ENCODE peak calls at places on chromosome 2, in six cellular contexts. J, W, U, L, B and F are unnamed samples. For H3K36me3, the result is how much of the 10 kb centered on the place peaks cover.

GRCh38 chr2:41621578-41621977 is 426.2 kb upstream of the PKDCC start:
- DNase-seq in B (no peak), W (no peak), L (no peak), U (no peak), J (no peak), F (no peak)

GRCh38 chr2:160473508-160474318 is 19.9 kb downstream of the RBMS1 start:
- DNase-seq in W (no peak), U (no peak), L (no peak), J (no peak), B (no peak), F (no peak)

GRCh38 chr2:160203422-160203821 is 3.4 kb upstream of the ITGB6 start:
- DNase-seq in L (no peak), J (no peak), U (no peak), B (no peak), W (no peak), F (no peak)

GRCh38 chr2:101823347-101823791 is 125.9 kb downstream of the MAP4K4 start:
- DNase-seq in W (peak), B (no peak), J (peak), U (peak), L (peak), F (no peak)

GRCh38 chr2:170106441-170106840 is 71.5 kb upstream of the MYO3B start:
- DNase-seq in L (no peak), J (no peak), B (no peak), W (no peak), U (no peak), F (no peak)

GRCh38 chr2:231526341-231527090 is 3.7 kb downstream of the NMUR1 start:
- DNase-seq in B (no peak), J (no peak), W (no peak), L (no peak), U (no peak), F (no peak)

GRCh38 chr2:152407204-152407721 is 72.3 kb downstream of the FMNL2 start:
- DNase-seq in L (peak), B (peak), U (no peak), W (peak), J (peak), F (no peak)

GRCh38 chr2:673615-674318 is 3.4 kb downstream of the TMEM18 start:
- DNase-seq in L (no peak), W (no peak), B (no peak), U (peak), J (peak), F (no peak)

GRCh38 chr2:230358305-230358704 is 31.3 kb downstream of the SP140L start:
- DNase-seq in J (no peak), W (no peak), B (no peak), U (peak), L (no peak), F (no peak)

GRCh38 chr2:127577208-127577475 is 41.7 kb downstream of the MYO7B start:
- DNase-seq in J (no peak), W (no peak), U (no peak), B (peak), L (no peak), F (no peak)

GRCh38 chr2:239400000-239400831 is 604 bp downstream of the HDAC4 start:
- DNase-seq in U (peak), J (no peak), W (no peak), B (no peak), L (no peak), F (no peak)

GRCh38 chr2:196128749-196129148 is 42.6 kb downstream of the STK17B start:
- DNase-seq in B (no peak), U (no peak), W (no peak), L (no peak), J (no peak), F (no peak)

GRCh38 chr2:95158891-95159619 is 593 bp downstream of the ZNF514 start:
- DNase-seq in U (peak), L (peak), J (peak), B (peak), W (peak), F (no peak)

GRCh38 chr2:7931808-7932207 is 750.0 kb upstream of the ID2 start:
- DNase-seq in B (no peak), W (no peak), J (no peak), L (no peak), U (no peak), F (no peak)

GRCh38 chr2:181307203-181307991 is 149.8 kb upstream of the ITGA4 start:
- DNase-seq in W (no peak), J (no peak), U (no peak), B (no peak), L (no peak), F (no peak)

GRCh38 chr2:173397539-173397938 is 42.9 kb downstream of the CDCA7 start:
- DNase-seq in W (no peak), U (peak), L (no peak), B (no peak), J (no peak), F (no peak)

GRCh38 chr2:227614740-227615139 is at the start of gene SCYGR3:
- DNase-seq in J (no peak), L (no peak), U (no peak), W (no peak), B (no peak), F (no peak)

GRCh38 chr2:126106006-126106405 is 550.0 kb upstream of the GYPC start:
- DNase-seq in J (no peak), U (no peak), B (no peak), L (no peak), W (no peak), F (no peak)

GRCh38 chr2:187547353-187547979 is 6.8 kb downstream of the TFPI start:
- DNase-seq in B (peak), J (peak), U (peak), W (no peak), L (no peak), F (peak)

GRCh38 chr2:156333274-156333950 is 891 bp upstream of the NR4A2 start:
- DNase-seq in J (peak), B (no peak), U (peak), W (no peak), L (no peak), F (no peak)

GRCh38 chr2:146540271-146540932 is 1304.4 kb upstream of the ACVR2A start:
- DNase-seq in L (no peak), J (no peak), B (no peak), W (no peak), U (no peak), F (no peak)

GRCh38 chr2:43515807-43516497 is 79.9 kb downstream of the THADA start:
- DNase-seq in U (no peak), B (no peak), J (no peak), L (no peak), W (no peak), F (no peak)

GRCh38 chr2:148935791-148936190 is 60.8 kb downstream of the KIF5C start:
- DNase-seq in J (no peak), B (no peak), L (no peak), U (no peak), W (no peak), F (no peak)

DNA sequence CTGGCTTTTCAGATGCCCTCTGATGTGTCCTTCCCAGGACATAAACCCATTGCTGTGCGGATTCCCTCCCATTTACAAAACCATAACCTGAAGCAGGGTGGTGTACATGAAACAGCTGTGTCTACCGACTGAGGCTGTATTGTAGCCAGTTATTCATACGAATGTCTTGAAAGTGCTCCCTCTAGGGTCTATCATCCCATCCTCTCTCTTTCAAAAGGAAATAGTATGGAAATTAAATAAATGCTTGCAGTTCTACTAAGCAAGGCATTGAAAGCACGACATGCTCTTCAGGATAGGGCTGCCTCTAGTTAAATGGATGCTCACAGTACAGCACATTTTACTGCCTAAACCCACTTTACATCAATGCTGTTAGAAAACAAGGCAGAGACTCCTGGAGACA is 112.2 kb upstream of the PXDN start:
- DNase-seq in B (no peak), U (no peak), L (no peak), W (no peak), J (no peak), F (no peak)
- TF ChIP-seq CTCF in B (no peak), U (peak), L (no peak), W (no peak), J (peak), F (no peak)

DNA sequence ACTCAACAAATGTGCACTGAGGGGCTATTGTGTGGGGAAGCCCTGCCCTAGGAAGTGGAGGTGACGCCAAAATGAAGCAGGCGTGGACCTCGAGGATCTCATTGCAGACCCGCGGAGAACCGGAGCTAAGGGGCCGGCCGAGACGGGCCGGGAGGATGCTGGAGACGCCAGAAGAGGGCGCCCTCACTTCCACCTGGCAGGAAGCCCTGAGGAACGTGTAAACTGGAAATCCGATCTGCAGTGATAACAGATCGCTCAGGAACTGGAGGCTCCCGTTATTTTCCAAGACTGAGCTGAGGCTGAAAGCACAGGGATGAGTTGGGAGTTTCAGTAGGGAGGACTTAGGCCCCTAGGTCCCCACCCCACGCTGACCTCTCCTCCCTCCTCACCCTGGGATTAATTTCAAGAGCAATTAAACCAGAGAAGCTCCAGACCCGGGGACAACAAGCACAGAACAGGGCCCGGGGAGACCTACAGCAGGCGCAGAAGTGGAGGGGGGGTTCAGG is 7.6 kb upstream of the COL6A3 start:
- DNase-seq in W (peak), J (peak), U (peak), B (peak), L (peak), F (no peak)
- H3K4me3 ChIP-seq in W (peak), J (no peak), U (no peak), B (peak), L (no peak), F (no peak)

DNA sequence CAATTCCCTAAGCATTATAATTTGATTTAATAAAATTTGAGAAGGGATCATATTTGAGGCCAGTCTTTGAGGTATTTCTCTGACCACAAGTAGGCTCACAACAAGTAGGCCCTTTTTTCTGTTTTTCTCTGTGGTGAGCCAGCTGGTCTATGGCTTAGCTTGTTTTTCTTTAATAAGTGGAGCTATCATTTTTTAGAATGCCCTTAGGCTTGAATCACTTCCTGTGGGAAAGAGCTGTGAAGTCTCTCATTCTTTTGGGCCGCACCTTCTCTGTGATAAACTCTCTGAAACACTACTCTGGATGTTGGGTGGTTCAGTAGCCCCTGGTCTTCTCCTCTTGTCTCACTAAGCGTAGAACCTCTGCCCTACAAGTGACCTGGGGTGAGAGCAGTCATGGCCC is 235.9 kb downstream of the SUCLG1 start:
- DNase-seq in U (peak), L (no peak), J (peak), B (no peak), W (no peak), F (peak)
- H3K36me3 ChIP-seq in U (under half), L (under half), J (under half), B (under half), W (under half), F (under half)

DNA sequence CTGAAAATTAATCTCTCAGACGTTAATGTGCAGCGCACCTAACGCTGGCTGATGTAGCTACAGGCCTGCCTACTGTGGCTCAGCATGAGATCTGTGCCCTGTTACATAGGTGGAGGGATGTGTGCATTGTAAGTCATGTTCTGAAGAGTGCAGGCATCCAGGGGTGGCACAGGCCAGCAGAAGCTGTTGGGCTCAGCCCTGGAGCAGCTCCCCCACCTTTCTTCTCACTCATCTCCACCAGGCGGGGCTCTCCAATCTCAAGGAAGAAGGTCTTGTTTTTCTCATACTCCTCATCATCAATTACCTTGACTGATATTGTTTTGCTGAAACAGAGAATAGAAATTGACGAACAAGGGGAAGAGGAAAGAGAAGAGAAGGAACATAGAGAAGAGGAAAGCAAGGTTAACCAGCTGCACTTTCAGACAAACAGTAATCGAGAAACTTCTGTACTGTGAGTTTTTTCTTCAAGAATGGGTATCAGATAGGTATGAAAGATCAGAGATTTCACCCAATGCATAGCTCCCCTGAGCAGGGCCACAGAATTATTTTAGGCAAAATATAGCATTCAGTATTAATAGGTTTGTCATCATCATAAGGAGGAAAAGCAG is 273.6 kb downstream of the SLC8A1 start:
- DNase-seq in L (no peak), J (no peak), B (no peak), W (no peak), U (no peak), F (no peak)
- TF ChIP-seq CTCF in L (no peak), J (no peak), B (no peak), W (no peak), U (no peak), F (no peak)

DNA sequence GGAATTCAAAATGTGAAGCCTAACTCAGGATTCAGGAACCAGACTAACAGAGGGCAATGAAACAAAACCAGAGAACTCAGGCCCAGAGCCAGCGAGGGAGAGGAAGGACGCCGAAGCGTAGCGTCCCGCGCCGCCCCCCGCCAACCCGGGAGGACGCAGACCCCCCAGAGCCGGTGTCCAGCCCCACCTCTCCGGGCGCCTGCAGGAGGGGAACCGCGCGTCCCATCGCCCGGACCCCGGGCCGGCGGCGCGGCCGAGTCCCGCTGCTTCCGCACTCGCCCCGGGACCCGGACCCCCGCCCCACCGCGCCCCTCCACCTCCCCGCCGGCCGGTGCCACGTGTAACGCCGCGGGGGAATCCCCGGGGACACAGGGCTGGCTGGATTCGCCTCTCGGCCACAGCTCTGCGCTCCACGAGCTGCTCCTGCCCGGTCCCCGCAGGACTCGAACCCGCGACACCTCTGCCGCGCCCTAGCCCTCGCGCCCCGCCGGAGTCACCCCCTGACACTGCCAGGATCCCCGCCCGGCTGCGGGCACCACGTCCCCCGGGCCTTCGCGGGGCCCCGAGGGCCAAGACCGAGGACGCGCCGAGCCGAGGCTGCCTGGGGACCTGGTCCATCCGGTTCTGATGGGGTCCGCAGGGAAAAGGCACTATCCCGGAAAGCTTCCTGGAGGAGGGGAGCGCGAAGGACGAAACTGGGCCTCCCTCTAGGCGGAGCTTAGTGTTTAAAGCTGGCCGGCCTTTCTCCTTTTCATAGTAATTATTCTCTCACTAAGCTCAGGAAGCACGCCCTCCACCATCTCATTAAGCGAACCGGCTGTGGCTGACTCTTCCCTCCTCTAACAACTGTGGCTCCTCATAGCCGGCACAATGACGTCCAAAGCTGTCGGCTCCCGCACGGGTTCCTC is 40.4 kb upstream of the FAM124B start:
- DNase-seq in J (no peak), W (peak), B (peak), U (peak), L (peak), F (no peak)
- H3K4me3 ChIP-seq in J (peak), W (peak), B (peak), U (peak), L (peak), F (peak)

GRCh38 chr2:241135737-241136136 is 13.5 kb downstream of the PASK start:
- DNase-seq in U (no peak), B (no peak), J (no peak), L (no peak), W (no peak), F (no peak)

GRCh38 chr2:241132549-241133435 is 16.5 kb downstream of the PASK start:
- DNase-seq in B (no peak), U (no peak), J (no peak), W (no peak), L (no peak), F (no peak)

GRCh38 chr2:241131531-241131930 is 17.7 kb downstream of the PASK start:
- DNase-seq in L (no peak), W (no peak), U (no peak), B (peak), J (no peak), F (no peak)

GRCh38 chr2:241134711-241135110 is 14.6 kb downstream of the PASK start:
- DNase-seq in B (peak), J (no peak), W (no peak), U (no peak), L (no peak), F (no peak)

GRCh38 chr2:241133436-241133820 is 15.8 kb downstream of the PASK start:
- DNase-seq in B (peak), U (no peak), L (no peak), W (no peak), J (no peak), F (no peak)
- H3K36me3 ChIP-seq in B (under half), U (under half), L (under half), W (under half), J (under half), F (under half)

DNA sequence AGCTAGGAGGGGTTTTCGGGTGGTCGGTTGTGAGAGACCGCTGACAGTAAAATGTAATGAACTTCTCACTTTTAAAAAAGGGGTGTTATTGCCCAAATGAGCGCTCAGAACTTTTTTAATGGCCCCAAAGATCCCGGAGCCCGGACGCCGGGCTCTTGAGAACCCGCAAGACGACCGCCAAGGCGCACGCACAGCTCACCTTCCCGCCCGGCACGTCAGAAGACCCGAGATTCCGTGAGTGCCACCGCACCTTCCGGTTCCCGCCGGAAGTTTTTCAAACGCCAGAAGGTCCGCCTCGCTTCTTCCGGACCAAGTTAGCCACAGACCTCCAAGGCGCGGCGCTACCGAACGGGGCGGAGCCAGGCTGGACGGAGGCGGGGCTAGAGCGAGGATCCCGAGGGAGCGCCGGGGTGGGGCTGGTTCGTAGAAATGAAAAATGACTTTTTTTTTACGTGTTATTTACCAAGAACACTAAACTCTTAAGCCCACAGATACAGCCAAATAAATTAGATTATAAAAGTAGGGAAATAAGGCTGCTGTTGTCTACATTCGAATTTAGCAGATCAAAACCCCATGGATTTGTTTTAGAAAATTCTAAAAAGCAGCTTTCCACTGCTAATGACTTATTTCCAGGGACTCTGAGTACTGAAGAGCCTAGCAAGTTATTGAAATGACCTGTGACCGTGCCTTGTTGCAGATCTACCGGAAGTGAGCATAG is at the start of gene SRBD1:
- DNase-seq in L (peak), U (peak), B (peak), J (peak), W (peak), F (peak)
- TF ChIP-seq CTCF in L (no peak), U (no peak), B (no peak), J (no peak), W (no peak), F (no peak)

GRCh38 chr2:134933732-134934131 is 15.1 kb downstream of the CCNT2 start:
- DNase-seq in W (no peak), U (no peak), J (no peak), L (no peak), B (no peak), F (no peak)
- H3K4me3 ChIP-seq in W (no peak), U (no peak), J (no peak), L (no peak), B (no peak), F (no peak)

DNA sequence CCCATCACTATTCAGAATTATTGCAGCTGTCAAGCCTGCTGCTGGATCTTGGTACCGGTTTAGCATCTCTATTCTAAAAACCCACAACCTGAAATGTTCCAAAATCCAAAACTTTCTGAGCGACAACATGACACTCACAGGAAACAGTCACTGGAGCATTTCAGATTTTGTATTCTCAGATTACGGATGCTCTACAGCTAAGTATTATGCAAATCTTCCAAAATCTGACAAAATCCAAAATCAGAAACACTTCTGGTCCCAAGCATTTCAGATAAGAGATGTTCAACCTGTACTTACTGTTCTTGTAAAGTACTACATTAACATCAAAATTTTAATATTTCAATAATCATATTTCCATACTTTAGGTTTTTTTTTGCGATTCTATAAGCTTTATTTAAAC is 12.4 kb downstream of the PDIA6 start:
- DNase-seq in J (no peak), W (no peak), U (no peak), B (no peak), L (no peak), F (no peak)
- H3K36me3 ChIP-seq in J (under half), W (half or more), U (half or more), B (under half), L (under half), F (under half)

GRCh38 chr2:118078734-118079133 is 9.5 kb upstream of the INSIG2 start:
- DNase-seq in L (no peak), U (peak), J (no peak), W (no peak), B (no peak), F (no peak)
- TF ChIP-seq CTCF in L (no peak), U (no peak), J (no peak), W (no peak), B (no peak), F (no peak)